ENCODE peak calls at places on chromosomes 2 and 18, in four cellular contexts. One of them, this sample, is unnamed.

GRCh38 chr2:61536723-61537581 is 1.2 kb downstream of the XPO1 start:
- DNase-seq in K562: peak; percentile 29
- DNase-seq in SK-N-SH: peak; percentile 69
- DNase-seq in H1: peak; percentile 75
- DNase-seq in this sample: peak; percentile 83

GRCh38 chr2:49811502-49811901 is 657.2 kb upstream of the FSHR start:
- DNase-seq in K562: no peak
- DNase-seq in SK-N-SH: no peak
- DNase-seq in H1: no peak
- DNase-seq in this sample: no peak

GRCh38 chr18:49250819-49251388 is 209.5 kb downstream of the DYM start:
- DNase-seq in K562: no peak
- DNase-seq in SK-N-SH: peak; percentile 26
- DNase-seq in H1: no peak
- DNase-seq in this sample: no peak

GRCh38 chr2:10452334-10452733 is 4.2 kb upstream of the ODC1 start:
- DNase-seq in K562: no peak
- DNase-seq in SK-N-SH: peak; percentile 80
- DNase-seq in H1: no peak
- DNase-seq in this sample: no peak

GRCh38 chr18:21112140-21112473 is 494 bp upstream of the ROCK1 start:
- DNase-seq in K562: no peak
- DNase-seq in SK-N-SH: no peak
- DNase-seq in H1: no peak
- DNase-seq in this sample: no peak

GRCh38 chr2:150978053-150978452 is 283.6 kb downstream of the RBM43 start:
- DNase-seq in K562: no peak
- DNase-seq in SK-N-SH: no peak
- DNase-seq in H1: no peak
- DNase-seq in this sample: no peak

GRCh38 chr18:2448565-2449151 is 122.6 kb downstream of the METTL4 start:
- DNase-seq in K562: no peak
- DNase-seq in SK-N-SH: no peak
- DNase-seq in H1: no peak
- DNase-seq in this sample: no peak

GRCh38 chr2:160494243-160494642 is 636 bp upstream of the RBMS1 start:
- DNase-seq in K562: no peak
- DNase-seq in SK-N-SH: no peak
- DNase-seq in H1: no peak
- DNase-seq in this sample: no peak

GRCh38 chr2:158926478-158926948 is 41.9 kb upstream of the TANC1 start:
- DNase-seq in K562: no peak
- DNase-seq in SK-N-SH: no peak
- DNase-seq in H1: no peak
- DNase-seq in this sample: no peak

GRCh38 chr2:8923173-8923572 is 80.3 kb downstream of the MBOAT2 start:
- DNase-seq in K562: no peak
- DNase-seq in SK-N-SH: no peak
- DNase-seq in H1: no peak
- DNase-seq in this sample: no peak

GRCh38 chr2:138028538-138028937 is 64.3 kb downstream of the HNMT start:
- DNase-seq in K562: no peak
- DNase-seq in SK-N-SH: no peak
- DNase-seq in H1: no peak
- DNase-seq in this sample: no peak

GRCh38 chr2:151947524-151948165 is 119.4 kb upstream of the ARL5A start:
- DNase-seq in K562: no peak
- DNase-seq in SK-N-SH: no peak
- DNase-seq in H1: no peak
- DNase-seq in this sample: peak; percentile 16

GRCh38 chr2:85994897-85995647 is 106.3 kb upstream of the ST3GAL5 start:
- DNase-seq in K562: no peak
- DNase-seq in SK-N-SH: no peak
- DNase-seq in H1: no peak
- DNase-seq in this sample: no peak

GRCh38 chr2:85994421-85994777 is 105.6 kb upstream of the ST3GAL5 start:
- DNase-seq in K562: no peak
- DNase-seq in SK-N-SH: no peak
- DNase-seq in H1: peak; percentile 28
- DNase-seq in this sample: no peak

GRCh38 chr2:85997016-85997970 is 108.4 kb downstream of the POLR1A start:
- DNase-seq in K562: peak; percentile 46
- DNase-seq in SK-N-SH: no peak
- DNase-seq in H1: no peak
- DNase-seq in this sample: no peak

GRCh38 chr2:85996591-85996990 is 107.8 kb upstream of the ST3GAL5 start:
- DNase-seq in K562: peak; percentile 85
- DNase-seq in SK-N-SH: no peak
- DNase-seq in H1: no peak
- DNase-seq in this sample: no peak

DNA sequence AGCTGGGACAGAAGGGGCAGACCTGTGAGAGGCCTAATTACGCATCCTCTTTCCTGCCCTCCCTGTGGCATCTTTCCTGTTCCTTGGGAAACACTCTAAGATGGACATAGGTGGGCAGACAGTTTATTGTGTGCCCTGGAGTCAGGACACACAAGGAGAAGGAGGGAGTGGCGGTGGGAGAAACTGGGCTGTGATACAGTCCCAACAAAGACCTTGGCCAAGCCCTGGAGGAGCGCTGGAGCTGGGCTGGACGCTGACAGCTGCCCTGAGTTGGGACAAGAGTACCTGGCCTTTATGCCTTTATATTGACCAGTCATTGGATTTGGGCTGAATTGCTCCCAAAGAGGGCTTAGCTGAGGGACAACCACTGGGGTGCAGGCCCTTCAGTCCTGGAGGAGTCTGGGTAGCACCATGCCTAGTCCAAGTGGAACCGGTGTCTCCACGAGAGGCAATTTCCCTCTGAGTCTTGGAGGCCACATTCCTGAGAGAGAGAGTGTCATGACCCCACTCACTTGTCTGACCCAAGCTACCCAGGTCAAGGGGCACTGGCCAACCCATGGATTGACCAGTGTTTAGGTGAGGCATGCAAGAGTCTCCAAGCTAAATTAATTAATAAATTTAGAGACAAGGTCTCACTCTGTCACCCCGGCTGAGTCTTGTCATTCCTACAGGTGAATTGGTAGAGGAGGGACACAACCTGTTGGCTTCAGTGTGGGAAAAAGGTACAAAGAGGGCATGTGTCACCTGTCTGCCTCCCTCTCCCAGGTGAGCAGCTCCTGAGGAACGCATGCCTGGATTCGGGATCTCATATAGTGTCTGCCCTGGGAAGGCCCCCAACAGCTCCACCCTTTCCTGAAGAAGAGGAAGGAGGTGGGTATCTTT is 107.1 kb upstream of the ST3GAL5 start:
- DNase-seq in K562: no peak
- DNase-seq in SK-N-SH: no peak
- DNase-seq in H1: no peak
- DNase-seq in this sample: no peak
- TF ChIP-seq TEAD4 in K562: no peak
- TF ChIP-seq TEAD4 in SK-N-SH: no peak
- TF ChIP-seq TEAD4 in H1: no peak
- TF ChIP-seq TEAD4 in this sample: no peak

GRCh38 chr2:31071741-31072140 is 66.5 kb downstream of the GALNT14 start:
- DNase-seq in K562: no peak
- DNase-seq in SK-N-SH: no peak
- DNase-seq in H1: no peak
- DNase-seq in this sample: no peak

GRCh38 chr2:31070339-31070738 is 67.9 kb downstream of the GALNT14 start:
- DNase-seq in K562: no peak
- DNase-seq in SK-N-SH: no peak
- DNase-seq in H1: no peak
- DNase-seq in this sample: no peak

GRCh38 chr2:31066594-31066993 is 71.6 kb downstream of the GALNT14 start:
- DNase-seq in K562: no peak
- DNase-seq in SK-N-SH: no peak
- DNase-seq in H1: no peak
- DNase-seq in this sample: no peak

GRCh38 chr2:31067259-31067658 is 71.0 kb downstream of the GALNT14 start:
- DNase-seq in K562: peak; percentile 12
- DNase-seq in SK-N-SH: no peak
- DNase-seq in H1: no peak
- DNase-seq in this sample: peak; percentile 19

GRCh38 chr2:31069926-31070325 is 68.3 kb downstream of the GALNT14 start:
- DNase-seq in K562: no peak
- DNase-seq in SK-N-SH: no peak
- DNase-seq in H1: no peak
- DNase-seq in this sample: no peak
- TF ChIP-seq TEAD4 in K562: no peak
- TF ChIP-seq TEAD4 in SK-N-SH: no peak
- TF ChIP-seq TEAD4 in H1: no peak
- TF ChIP-seq TEAD4 in this sample: no peak

GRCh38 chr18:77099501-77100370 is 32.8 kb downstream of the MBP start:
- DNase-seq in K562: no peak
- DNase-seq in SK-N-SH: no peak
- DNase-seq in H1: no peak
- DNase-seq in this sample: no peak
- TF ChIP-seq TEAD4 in K562: no peak
- TF ChIP-seq TEAD4 in SK-N-SH: no peak
- TF ChIP-seq TEAD4 in H1: no peak
- TF ChIP-seq TEAD4 in this sample: no peak

DNA sequence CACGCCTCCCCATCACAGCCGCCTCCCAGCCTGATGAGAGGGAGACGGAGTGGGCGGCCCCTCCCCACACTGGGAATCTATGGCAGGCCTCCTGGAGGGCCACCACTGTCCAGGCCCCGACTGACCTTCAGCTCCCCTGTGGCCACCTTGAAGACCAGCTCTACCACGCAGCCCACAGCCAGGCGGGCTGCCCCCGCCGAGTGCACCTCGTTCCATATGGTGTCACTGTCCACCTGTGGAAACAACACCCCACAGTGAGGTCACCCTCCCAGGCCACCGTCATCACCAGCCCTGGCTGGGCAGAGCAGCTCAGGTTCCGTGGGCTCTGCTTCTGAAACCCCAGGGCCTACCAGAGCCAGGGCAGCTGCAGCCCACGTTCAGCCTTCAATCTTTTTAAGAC is 242.0 kb downstream of the TWIST2 start:
- DNase-seq in K562: no peak
- DNase-seq in SK-N-SH: no peak
- DNase-seq in H1: no peak
- DNase-seq in this sample: no peak
- TF ChIP-seq TEAD4 in K562: no peak
- TF ChIP-seq TEAD4 in SK-N-SH: no peak
- TF ChIP-seq TEAD4 in H1: no peak
- TF ChIP-seq TEAD4 in this sample: no peak

DNA sequence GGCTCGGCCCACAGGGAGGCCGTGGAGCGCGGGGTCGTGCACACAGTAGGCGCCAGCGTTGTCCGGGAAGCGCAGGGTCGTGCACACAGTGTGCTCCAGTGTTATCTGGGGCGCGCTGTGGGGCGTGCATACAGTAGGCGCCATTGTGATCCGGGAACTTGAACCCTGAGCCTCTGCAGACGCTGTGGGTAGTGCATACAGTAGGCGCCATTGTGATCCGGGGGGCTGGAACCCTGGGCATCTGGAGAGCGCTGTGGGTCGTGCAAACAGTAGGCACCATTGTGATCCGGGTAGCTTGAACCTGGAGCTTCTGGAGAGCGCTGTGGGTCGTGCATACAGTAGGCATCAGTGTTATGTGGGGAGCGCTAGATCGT is 796 bp downstream of the ZNF236 start:
- DNase-seq in K562: no peak
- DNase-seq in SK-N-SH: no peak
- DNase-seq in H1: peak; percentile 49
- DNase-seq in this sample: no peak
- TF ChIP-seq TEAD4 in K562: no peak
- TF ChIP-seq TEAD4 in SK-N-SH: no peak
- TF ChIP-seq TEAD4 in H1: no peak
- TF ChIP-seq TEAD4 in this sample: no peak